ENCODE peak calls at places on chromosomes 3 and 15, in eight cellular contexts. Y, H, M, G, C, I, D and E are unnamed samples.
A peak's percentile ranks its signal among the peaks of the same experiment; 100 is the strongest.

GRCh38 chr3:14473411-14473891 is 66.7 kb downstream of the GRIP2 start:
- DNase-seq in Y (peak; percentile 55), H (no peak), M (no peak), G (no peak), C (no peak), I (no peak), D (no peak), E (no peak)

GRCh38 chr3:159239054-159239453 is 437.2 kb downstream of the MFSD1 start:
- DNase-seq in Y (no peak), H (no peak), M (no peak), G (no peak), C (no peak), I (no peak), D (no peak), E (no peak)

GRCh38 chr3:187568171-187568570 is 102.0 kb downstream of the SST start:
- DNase-seq in Y (no peak), H (no peak), M (no peak), G (no peak), C (no peak), I (no peak), D (no peak), E (no peak)

GRCh38 chr15:52378746-52379394 is 83.3 kb upstream of the MYO5C start:
- DNase-seq in Y (no peak), H (no peak), M (no peak), G (no peak), C (no peak), I (no peak), D (no peak), E (no peak)

GRCh38 chr15:78075490-78076230 is 1.9 kb downstream of the TBC1D2B start:
- DNase-seq in Y (peak; percentile 87), H (no peak), M (peak; percentile 29), G (peak; percentile 68), C (no peak), I (peak; percentile 48), D (no peak), E (peak; percentile 57)

GRCh38 chr15:42048080-42048820 is 27.4 kb upstream of the PLA2G4E start:
- DNase-seq in Y (no peak), H (no peak), M (no peak), G (no peak), C (no peak), I (no peak), D (no peak), E (no peak)

GRCh38 chr15:68894208-68894607 is 36.1 kb upstream of the SPESP1 start:
- DNase-seq in Y (no peak), H (no peak), M (no peak), G (no peak), C (no peak), I (no peak), D (peak; percentile 55), E (no peak)

GRCh38 chr3:38327335-38328009 is 19.1 kb upstream of the XYLB start:
- DNase-seq in Y (peak; percentile 14), H (no peak), M (no peak), G (no peak), C (no peak), I (no peak), D (peak; percentile 70), E (no peak)

GRCh38 chr3:186536883-186537553 is 7.2 kb downstream of the CRYGS start:
- DNase-seq in Y (peak; percentile 13), H (no peak), M (peak; percentile 38), G (no peak), C (no peak), I (no peak), D (no peak), E (no peak)

GRCh38 chr3:42652611-42653302 is 740 bp upstream of the ZBTB47 start:
- DNase-seq in Y (peak; percentile 80), H (no peak), M (peak; percentile 87), G (peak; percentile 29), C (peak; percentile 58), I (peak; percentile 50), D (peak; percentile 92), E (peak; percentile 84)

GRCh38 chr3:126288314-126288713 is 68.9 kb downstream of the KLF15 start:
- DNase-seq in Y (no peak), H (no peak), M (no peak), G (no peak), C (peak; percentile 62), I (peak; percentile 40), D (peak; percentile 89), E (no peak)

GRCh38 chr3:123688241-123688747 is 103.4 kb upstream of the HACD2 start:
- DNase-seq in Y (peak; percentile 82), H (peak; percentile 48), M (no peak), G (peak; percentile 60), C (no peak), I (no peak), D (no peak), E (no peak)

GRCh38 chr15:42929449-42929848 is 8.9 kb upstream of the TTBK2 start:
- DNase-seq in Y (no peak), H (no peak), M (no peak), G (no peak), C (no peak), I (no peak), D (no peak), E (no peak)

GRCh38 chr3:126103121-126104027 is 19.4 kb upstream of the SLC41A3 start:
- DNase-seq in Y (no peak), H (no peak), M (no peak), G (no peak), C (peak; percentile 57), I (peak; percentile 13), D (peak; percentile 86), E (no peak)

GRCh38 chr3:89108154-89108553 is 733 bp downstream of the EPHA3 start:
- DNase-seq in Y (no peak), H (no peak), M (no peak), G (no peak), C (no peak), I (no peak), D (no peak), E (no peak)

GRCh38 chr3:196740476-196741400 is 1.1 kb downstream of the PAK2 start:
- DNase-seq in Y (peak; percentile 68), H (peak; percentile 27), M (no peak), G (peak; percentile 45), C (no peak), I (no peak), D (peak; percentile 92), E (no peak)

GRCh38 chr15:33311312-33311971 is 675 bp downstream of the RYR3 start:
- DNase-seq in Y (no peak), H (no peak), M (no peak), G (no peak), C (peak; percentile 70), I (no peak), D (peak; percentile 83), E (no peak)

GRCh38 chr15:80163897-80164296 is 11.1 kb downstream of the FAH start:
- DNase-seq in Y (no peak), H (no peak), M (no peak), G (no peak), C (no peak), I (no peak), D (no peak), E (no peak)

GRCh38 chr15:80163217-80163616 is 10.4 kb downstream of the FAH start:
- DNase-seq in Y (no peak), H (no peak), M (no peak), G (no peak), C (no peak), I (no peak), D (no peak), E (no peak)

GRCh38 chr15:80160570-80161156 is 7.9 kb downstream of the FAH start:
- DNase-seq in Y (peak; percentile 77), H (no peak), M (peak; percentile 97), G (peak; percentile 87), C (no peak), I (peak; percentile 72), D (no peak), E (no peak)

GRCh38 chr15:80161473-80162016 is 8.7 kb downstream of the FAH start:
- DNase-seq in Y (no peak), H (no peak), M (no peak), G (no peak), C (no peak), I (no peak), D (no peak), E (no peak)

DNA sequence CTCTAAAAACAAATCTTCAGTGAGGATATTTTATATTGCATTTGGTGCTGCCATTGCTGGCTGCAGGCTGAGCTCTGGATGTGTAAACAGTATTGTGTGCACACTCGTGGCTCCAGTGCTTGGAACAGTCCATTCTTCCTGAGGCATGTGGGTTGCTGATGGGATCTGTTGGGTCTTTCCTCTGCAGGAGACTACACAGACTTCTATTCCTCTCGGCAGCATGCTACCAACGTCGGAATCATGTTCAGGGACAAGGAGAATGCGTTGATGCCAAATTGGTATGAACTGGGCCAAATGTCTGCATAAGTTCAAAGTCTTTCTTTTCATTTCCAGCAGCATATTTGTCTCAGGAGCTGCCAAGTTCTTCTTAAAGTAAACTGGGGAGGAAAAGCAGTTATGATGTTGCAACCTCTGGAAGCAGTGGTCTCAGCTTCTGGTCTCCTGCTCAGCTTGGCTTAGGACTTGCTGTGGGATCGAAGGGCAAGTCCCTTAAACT is 9.3 kb downstream of the FAH start:
- DNase-seq in Y (no peak), H (no peak), M (no peak), G (peak; percentile 54), C (no peak), I (no peak), D (no peak), E (no peak)
- TF ChIP-seq POLR2AphosphoS5 in Y (no peak), H (no peak), M (no peak), G (no peak), C (no peak), I (no peak), D (no peak), E (no peak)

DNA sequence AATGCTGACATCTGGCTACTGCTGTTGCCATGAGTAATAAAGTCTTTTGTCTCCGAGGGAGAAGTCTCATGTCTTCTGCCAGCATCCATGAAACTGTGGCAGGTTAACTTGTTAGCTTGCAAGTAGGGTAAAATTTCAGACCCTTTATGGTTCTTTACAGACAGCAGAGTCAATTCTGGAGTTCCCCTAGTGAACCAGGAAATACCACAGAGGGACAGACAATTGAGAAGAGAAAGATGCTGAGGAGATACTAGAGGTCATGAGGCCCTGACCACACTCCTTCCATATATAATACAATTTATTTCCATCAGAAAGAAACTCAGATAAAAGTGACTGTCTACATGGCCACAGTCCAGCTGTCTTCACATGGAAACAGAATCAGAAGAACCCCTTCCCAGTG is 38.1 kb downstream of the NMNAT3 start:
- DNase-seq in Y (no peak), H (no peak), M (no peak), G (no peak), C (no peak), I (no peak), D (no peak), E (no peak)
- H3K27ac ChIP-seq in Y (no peak overlapping the region), H (no peak overlapping the region), M (no peak overlapping the region), G (no peak overlapping the region), C (no peak overlapping the region), I (no peak overlapping the region), D (no peak overlapping the region), E (no peak overlapping the region)

GRCh38 chr3:64167346-64167745 is 57.9 kb downstream of the PRICKLE2 start:
- DNase-seq in Y (no peak), H (no peak), M (no peak), G (no peak), C (no peak), I (no peak), D (no peak), E (no peak)
- TF ChIP-seq POLR2AphosphoS5 in Y (no peak), H (no peak), M (no peak), G (no peak), C (no peak), I (no peak), D (no peak), E (no peak)

GRCh38 chr15:74525328-74525727 is 15.7 kb upstream of the ARID3B start:
- DNase-seq in Y (peak; percentile 83), H (no peak), M (no peak), G (no peak), C (no peak), I (no peak), D (no peak), E (no peak)
- H3K27ac ChIP-seq in Y (peak overlapping the region; percentile 43), H (peak overlapping the region; percentile 11), M (no peak overlapping the region), G (no peak overlapping the region), C (no peak overlapping the region), I (no peak overlapping the region), D (no peak overlapping the region), E (no peak overlapping the region)

GRCh38 chr3:165195226-165195625 is 958 bp downstream of the SLITRK3 start:
- DNase-seq in Y (no peak), H (no peak), M (no peak), G (no peak), C (no peak), I (no peak), D (no peak), E (no peak)
- TF ChIP-seq POLR2AphosphoS5 in Y (no peak), H (no peak), M (no peak), G (no peak), C (no peak), I (no peak), D (no peak), E (no peak)